ENCODE peak calls at places on chromosomes 16 and 17, in five cellular contexts. U is NCI-H345; N is WTC11; L is activated CD4-positive, alpha-beta T cell treated with anti-CD3 and anti-CD28 coated beads for 4 hours; H is activated CD4-positive, CD25-positive, alpha-beta regulatory T cell treated with anti-CD3 and anti-CD28 coated beads, Interleukin-2, amount 50 U/mL, for 72 hours. E is an unnamed sample.

GRCh38 chr17:4519361-4519788 is 20.7 kb downstream of the SPNS2 start:
- DNase-seq in L (no peak), H (no peak), N (no peak), U (no peak), E (peak; percentile 89)

GRCh38 chr16:76676356-76676755 is 399.2 kb downstream of the CNTNAP4 start:
- DNase-seq in H (no peak), L (no peak), N (no peak), U (no peak), E (no peak)

GRCh38 chr17:31490019-31490383 is 98.5 kb downstream of the RAB11FIP4 start:
- DNase-seq in U (no peak), N (no peak), H (no peak), L (no peak), E (no peak)

GRCh38 chr16:11665071-11665491 is 3.2 kb upstream of the SNN start:
- DNase-seq in L (no peak), N (peak; percentile 55), H (no peak), U (peak; percentile 27), E (no peak)

GRCh38 chr17:59327891-59328290 is 3.6 kb upstream of the YPEL2 start:
- DNase-seq in U (no peak), H (no peak), N (no peak), L (peak; percentile 7), E (no peak)

GRCh38 chr16:19460397-19460796 is 42.7 kb downstream of the TMC5 start:
- DNase-seq in H (no peak), U (no peak), L (no peak), N (no peak), E (no peak)

GRCh38 chr16:75198135-75198600 is 8.8 kb downstream of the CTRB2 start:
- DNase-seq in U (no peak), H (no peak), N (no peak), L (no peak), E (peak; percentile 24)

GRCh38 chr17:61183793-61184192 is 215.8 kb upstream of the TBX2 start:
- DNase-seq in U (no peak), H (no peak), L (no peak), N (no peak), E (no peak)

GRCh38 chr16:9134739-9135138 is 43.3 kb downstream of the HAPSTR1 start:
- DNase-seq in U (peak; percentile 36), H (peak; percentile 47), L (peak; percentile 61), N (peak; percentile 80), E (peak; percentile 58)

GRCh38 chr16:67976205-67976604 is 4.1 kb downstream of the DPEP3 start:
- DNase-seq in L (no peak), U (no peak), N (no peak), H (no peak), E (no peak)

GRCh38 chr17:32486701-32487459 is at the start of gene CDK5R1:
- DNase-seq in H (peak; percentile 73), N (peak; percentile 77), U (peak; percentile 85), L (peak; percentile 57), E (peak; percentile 74)

GRCh38 chr16:11698271-11698689 is 30.0 kb downstream of the SNN start:
- DNase-seq in U (no peak), N (no peak), L (no peak), H (no peak), E (no peak)

GRCh38 chr16:85563515-85564276 is 49.4 kb upstream of the GSE1 start:
- DNase-seq in N (no peak), U (no peak), L (no peak), H (no peak), E (peak; percentile 85)

GRCh38 chr17:9512323-9513168 is 63.1 kb downstream of the STX8 start:
- DNase-seq in H (no peak), N (no peak), L (no peak), U (no peak), E (no peak)

GRCh38 chr16:9070295-9070694 is 21.1 kb upstream of the HAPSTR1 start:
- DNase-seq in U (no peak), L (no peak), H (no peak), N (no peak), E (no peak)

GRCh38 chr17:28599311-28600184 is 723 bp upstream of the SPAG5 start:
- DNase-seq in U (peak; percentile 55), H (no peak), L (peak; percentile 66), N (no peak), E (peak; percentile 71)

GRCh38 chr17:81022371-81022729 is 12.6 kb upstream of the BAIAP2 start:
- DNase-seq in N (no peak), L (no peak), H (no peak), U (no peak), E (no peak)

GRCh38 chr17:83119987-83120864 is 40.8 kb downstream of the METRNL start:
- DNase-seq in H (no peak), L (no peak), U (no peak), N (no peak), E (no peak)

GRCh38 chr16:68356249-68356918 is 45.6 kb downstream of the PRMT7 start:
- DNase-seq in H (peak; percentile 56), N (no peak), L (peak; percentile 51), U (no peak), E (no peak)

GRCh38 chr16:24753437-24753836 is 24.0 kb downstream of the TNRC6A start:
- DNase-seq in N (no peak), H (no peak), L (peak; percentile 37), U (no peak), E (no peak)

GRCh38 chr16:25163683-25164082 is 52.1 kb downstream of the LCMT1 start:
- DNase-seq in L (no peak), H (no peak), U (no peak), N (no peak), E (no peak)

GRCh38 chr17:40499551-40500189 is 1.8 kb downstream of the TNS4 start:
- DNase-seq in U (peak; percentile 38), L (no peak), N (peak; percentile 87), H (no peak), E (peak; percentile 92)

GRCh38 chr16:81624718-81625543 is 154.2 kb upstream of the PLCG2 start:
- DNase-seq in U (peak; percentile 6), N (no peak), H (no peak), L (no peak), E (no peak)

GRCh38 chr17:36885161-36885735 is 52.0 kb upstream of the LHX1 start:
- DNase-seq in H (no peak), L (no peak), U (no peak), N (no peak), E (no peak)

GRCh38 chr17:60135160-60135950 is 14.4 kb upstream of the CA4 start:
- DNase-seq in U (peak; percentile 94), H (peak; percentile 73), L (peak; percentile 73), N (peak; percentile 89), E (peak; percentile 91)

GRCh38 chr17:73300392-73300791 is 11.4 kb downstream of the CDC42EP4 start:
- DNase-seq in H (no peak), N (no peak), L (no peak), U (no peak), E (no peak)

GRCh38 chr17:9529033-9529748 is 46.4 kb downstream of the STX8 start:
- DNase-seq in H (no peak), U (no peak), N (no peak), L (no peak), E (no peak)

GRCh38 chr16:1502092-1503004 is 9.2 kb downstream of the TELO2 start:
- DNase-seq in L (no peak), N (no peak), U (no peak), H (no peak), E (no peak)

GRCh38 chr17:61402978-61403845 is 3.6 kb downstream of the TBX2 start:
- DNase-seq in H (no peak), U (peak; percentile 66), N (peak; percentile 47), L (no peak), E (no peak)

GRCh38 chr17:13437966-13438779 is 163.6 kb downstream of the HS3ST3A1 start:
- DNase-seq in H (no peak), U (no peak), N (no peak), L (no peak), E (no peak)